ENCODE peak calls at places on chromosomes 12 and 14, in four cellular contexts. M is mammary epithelial cell, Y is HCT116, B is neural progenitor cell. H is an unnamed sample. For H3K4me1, the result is how much of the 10 kb centered on the place peaks cover.

GRCh38 chr12:121296618-121297476 is at the start of gene CAMKK2:
- DNase-seq in Y (peak), M (peak), B (peak), H (peak)

GRCh38 chr14:59657769-59658168 is 81.2 kb upstream of the CCDC175 start:
- DNase-seq in Y (no peak), B (no peak), M (no peak), H (no peak)

GRCh38 chr12:1703771-1704170 is 12.9 kb downstream of the ADIPOR2 start:
- DNase-seq in B (no peak), M (no peak), Y (no peak), H (no peak)

GRCh38 chr12:124422142-124422569 is 127.3 kb downstream of the RFLNA start:
- DNase-seq in B (no peak), Y (no peak), M (peak), H (no peak)

GRCh38 chr12:10965511-10965910 is 21.2 kb downstream of the TAS2R50 start:
- DNase-seq in Y (no peak), M (no peak), B (no peak), H (peak)

GRCh38 chr12:85441740-85442139 is 161.7 kb downstream of the ALX1 start:
- DNase-seq in Y (peak), B (peak), M (no peak), H (peak)

GRCh38 chr12:124609041-124609984 is 41.9 kb upstream of the NCOR2 start:
- DNase-seq in M (peak), Y (peak), B (no peak), H (peak)

GRCh38 chr14:93295541-93296220 is 37.2 kb downstream of the BTBD7 start:
- DNase-seq in B (peak), M (no peak), Y (no peak), H (no peak)

GRCh38 chr14:74583689-74584434 is 28.2 kb downstream of the LTBP2 start:
- DNase-seq in B (no peak), M (peak), Y (peak), H (peak)

GRCh38 chr14:29905549-29905948 is 22.1 kb downstream of the PRKD1 start:
- DNase-seq in B (no peak), M (no peak), Y (no peak), H (no peak)

GRCh38 chr12:96902076-96902475 is 5.0 kb upstream of the NEDD1 start:
- DNase-seq in B (no peak), Y (no peak), M (no peak), H (peak)

GRCh38 chr12:131808744-131809371 is 19.3 kb upstream of the MMP17 start:
- DNase-seq in M (no peak), Y (no peak), B (no peak), H (no peak)

GRCh38 chr12:32106517-32107366 is at the start of gene BICD1:
- DNase-seq in B (peak), Y (peak), M (peak), H (peak)

GRCh38 chr14:50113381-50113811 is 3.0 kb downstream of the VCPKMT start:
- DNase-seq in M (no peak), B (no peak), Y (no peak), H (no peak)

GRCh38 chr12:15274561-15274967 is 47.7 kb upstream of the PTPRO start:
- DNase-seq in M (peak), Y (no peak), B (no peak), H (no peak)

GRCh38 chr12:125533434-125534029 is 468.3 kb downstream of the AACS start:
- DNase-seq in Y (no peak), B (peak), M (no peak), H (peak)

GRCh38 chr12:58888131-58888783 is 32.0 kb downstream of the LRIG3 start:
- DNase-seq in B (no peak), M (peak), Y (no peak), H (peak)

GRCh38 chr12:22190-22529 is 44.4 kb upstream of the IQSEC3 start:
- DNase-seq in M (no peak), Y (no peak), B (no peak), H (no peak)

GRCh38 chr12:69951108-69951507 is 126.1 kb downstream of the MYRFL start:
- DNase-seq in M (no peak), B (no peak), Y (no peak), H (no peak)

GRCh38 chr14:100589071-100589759 is 2.0 kb upstream of the BEGAIN start:
- DNase-seq in M (no peak), B (peak), Y (no peak), H (no peak)

GRCh38 chr14:85917631-85918030 is 387.7 kb downstream of the FLRT2 start:
- DNase-seq in M (no peak), Y (no peak), B (no peak), H (no peak)

GRCh38 chr12:105852958-105853357 is 285.8 kb downstream of the NUAK1 start:
- DNase-seq in B (no peak), M (no peak), Y (no peak), H (no peak)

GRCh38 chr12:1779783-1780182 is 40.6 kb upstream of the LRTM2 start:
- DNase-seq in B (no peak), M (peak), Y (no peak), H (peak)

GRCh38 chr12:113030875-113031525 is 25.5 kb upstream of the DTX1 start:
- DNase-seq in B (peak), M (peak), Y (peak), H (peak)

DNA sequence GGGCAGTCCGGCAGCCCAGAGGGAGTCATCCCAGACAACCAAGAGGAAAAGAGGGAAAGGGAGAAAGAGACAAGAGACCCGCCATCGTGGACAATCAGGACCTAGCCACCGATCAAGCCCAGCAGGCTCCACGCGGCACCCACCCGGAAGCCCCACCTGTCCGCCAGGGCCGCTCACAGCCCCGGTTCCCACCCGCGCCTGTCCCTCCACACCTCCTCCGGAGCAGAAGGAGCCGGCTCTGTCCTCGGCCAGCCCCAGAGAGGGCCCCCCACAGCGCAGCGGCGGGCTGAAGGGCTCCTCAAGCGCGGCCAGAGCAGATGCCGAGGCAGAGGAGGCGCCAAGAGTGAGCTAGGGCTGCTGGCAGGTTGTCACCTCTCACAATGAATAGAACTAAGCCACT is 784.7 kb upstream of the FBXO33 start:
- DNase-seq in M (no peak), Y (no peak), B (no peak), H (no peak)
- H3K9ac ChIP-seq in M (no peak), Y (no peak), B (no peak), H (no peak)

DNA sequence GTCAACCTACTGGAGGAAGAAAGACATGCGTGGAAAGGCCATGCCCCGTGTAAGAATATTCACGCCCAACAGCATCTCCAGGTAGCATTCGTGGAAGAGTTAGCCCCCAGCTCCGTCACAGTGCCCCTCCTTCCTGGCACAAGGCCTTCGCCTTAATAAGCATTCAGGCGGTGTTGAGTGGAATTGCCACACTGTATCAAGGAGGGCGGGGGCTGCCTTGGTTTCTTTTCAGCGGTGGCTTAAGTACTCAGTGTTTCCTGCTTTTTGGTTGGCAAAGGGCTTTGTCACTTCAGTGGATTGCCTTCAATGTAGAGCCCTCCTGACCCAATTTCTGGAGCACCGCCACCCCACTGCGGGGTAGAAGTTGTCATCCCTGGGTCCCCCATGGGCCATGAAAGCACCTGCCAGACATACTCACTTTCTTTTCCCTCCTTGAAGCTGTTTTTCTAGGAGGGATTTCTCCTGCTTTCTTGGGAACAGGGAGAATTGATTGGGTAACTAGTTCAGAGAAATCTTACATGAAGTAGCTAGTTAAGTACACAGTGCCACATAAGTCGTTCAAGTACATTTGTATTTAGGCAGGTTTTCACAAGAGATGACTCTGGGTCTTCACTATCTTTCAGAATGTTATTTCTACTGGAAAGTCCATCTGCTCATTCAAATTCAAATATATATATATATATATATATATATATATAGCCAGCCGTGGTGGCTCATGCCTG is 65.5 kb upstream of the STON2 start:
- DNase-seq in M (no peak), Y (no peak), B (no peak), H (no peak)
- H3K4me1 ChIP-seq in M (under half), Y (under half), B (under half), H (under half)

GRCh38 chr14:105481886-105482454 is 4.7 kb upstream of the CRIP1 start:
- DNase-seq in B (peak), M (peak), Y (peak), H (peak)

GRCh38 chr14:105484069-105484996 is 2.4 kb upstream of the CRIP1 start:
- DNase-seq in M (no peak), B (peak), Y (no peak), H (peak)

GRCh38 chr14:105480807-105481801 is 5.6 kb upstream of the CRIP1 start:
- DNase-seq in Y (peak), M (peak), B (peak), H (peak)

GRCh38 chr14:105483300-105484068 is 3.2 kb upstream of the CRIP1 start:
- DNase-seq in Y (no peak), M (no peak), B (no peak), H (no peak)

DNA sequence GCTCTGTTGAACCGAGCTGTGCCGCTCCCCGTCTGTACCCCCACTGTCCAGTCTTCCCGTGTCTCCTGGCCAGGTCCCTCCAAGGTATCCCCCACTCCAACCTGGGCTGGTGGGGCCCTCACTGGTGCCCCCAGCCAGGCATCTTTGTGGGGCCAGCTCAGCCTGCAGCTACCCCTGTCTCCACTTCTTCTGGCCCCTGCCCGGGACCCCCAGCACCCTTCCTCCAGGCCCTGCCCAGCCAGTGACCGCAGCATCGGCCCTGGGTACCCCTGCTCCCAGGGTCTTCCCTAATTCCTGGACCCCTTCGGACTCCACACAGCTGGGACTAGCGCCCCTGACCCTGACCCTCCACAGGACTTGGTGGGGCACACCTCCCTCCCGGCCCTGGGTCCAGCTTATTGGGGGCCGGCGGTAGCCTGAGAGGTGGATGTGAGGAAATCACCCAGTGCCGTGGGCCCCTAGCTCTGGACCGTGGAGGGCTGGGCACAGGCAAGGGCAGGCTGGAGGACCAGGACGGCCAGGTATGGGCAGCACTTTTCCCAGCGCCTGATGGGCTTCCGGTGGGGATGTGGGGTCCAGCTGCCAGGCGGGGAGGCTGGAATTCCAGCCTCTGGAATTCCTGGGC is 4.1 kb upstream of the CRIP1 start:
- DNase-seq in Y (no peak), M (no peak), B (no peak), H (no peak)
- H3K9ac ChIP-seq in Y (peak), M (peak), B (no peak), H (no peak)

GRCh38 chr14:94561656-94562010 is 391 bp downstream of the SERPINA4 start:
- DNase-seq in Y (no peak), B (no peak), M (no peak), H (no peak)

GRCh38 chr14:94562019-94562418 is 777 bp downstream of the SERPINA4 start:
- DNase-seq in Y (no peak), M (no peak), B (no peak), H (no peak)

GRCh38 chr14:94564381-94564780 is 3.1 kb downstream of the SERPINA4 start:
- DNase-seq in Y (no peak), M (no peak), B (no peak), H (no peak)

GRCh38 chr14:94560782-94561655 is at the start of gene SERPINA4:
- DNase-seq in Y (no peak), B (no peak), M (no peak), H (no peak)

GRCh38 chr14:94562941-94563883 is 2.0 kb downstream of the SERPINA4 start:
- DNase-seq in B (no peak), M (peak), Y (no peak), H (no peak)
- H3K4me1 ChIP-seq in B (under half), M (under half), Y (under half), H (under half)

H was measured in adipocyte.